ENCODE peak calls at places on chromosomes 12 and 14, in five cellular contexts. D is ovary, Y is suprapubic skin, W is PC-3, X is A549. A is an unnamed sample.

GRCh38 chr14:65599375-65599774 is 186.8 kb downstream of the FUT8 start:
- DNase-seq in D (no peak), Y (no peak), W (peak), X (no peak), A (no peak)

GRCh38 chr14:62897057-62897456 is 148.2 kb downstream of the KCNH5 start:
- DNase-seq in D (no peak), Y (no peak), W (no peak), X (no peak), A (no peak)

GRCh38 chr14:36316131-36316530 is 4.3 kb downstream of the MBIP start:
- DNase-seq in D (no peak), Y (no peak), W (no peak), X (no peak), A (no peak)

GRCh38 chr12:84313326-84313675 is 599.3 kb downstream of the SLC6A15 start:
- DNase-seq in D (no peak), Y (no peak), W (no peak), X (no peak), A (no peak)

GRCh38 chr12:51836012-51836832 is 12.3 kb downstream of the FIGNL2 start:
- DNase-seq in D (no peak), Y (no peak), W (peak), X (no peak), A (no peak)

GRCh38 chr12:89235189-89235993 is 116.9 kb downstream of the DUSP6 start:
- DNase-seq in D (no peak), Y (no peak), W (no peak), X (no peak), A (no peak)

GRCh38 chr12:53870122-53870521 is 68.5 kb upstream of the HOXC13 start:
- DNase-seq in D (no peak), Y (no peak), W (no peak), X (no peak), A (no peak)

GRCh38 chr12:120690978-120691377 is 4.0 kb downstream of the MLEC start:
- DNase-seq in D (no peak), Y (no peak), W (no peak), X (no peak), A (no peak)

GRCh38 chr12:82655751-82656150 is 31.0 kb upstream of the TMTC2 start:
- DNase-seq in D (no peak), Y (no peak), W (no peak), X (no peak), A (no peak)

GRCh38 chr14:100526057-100526456 is 61.2 kb downstream of the BEGAIN start:
- DNase-seq in D (no peak), Y (no peak), W (no peak), X (no peak), A (no peak)

DNA sequence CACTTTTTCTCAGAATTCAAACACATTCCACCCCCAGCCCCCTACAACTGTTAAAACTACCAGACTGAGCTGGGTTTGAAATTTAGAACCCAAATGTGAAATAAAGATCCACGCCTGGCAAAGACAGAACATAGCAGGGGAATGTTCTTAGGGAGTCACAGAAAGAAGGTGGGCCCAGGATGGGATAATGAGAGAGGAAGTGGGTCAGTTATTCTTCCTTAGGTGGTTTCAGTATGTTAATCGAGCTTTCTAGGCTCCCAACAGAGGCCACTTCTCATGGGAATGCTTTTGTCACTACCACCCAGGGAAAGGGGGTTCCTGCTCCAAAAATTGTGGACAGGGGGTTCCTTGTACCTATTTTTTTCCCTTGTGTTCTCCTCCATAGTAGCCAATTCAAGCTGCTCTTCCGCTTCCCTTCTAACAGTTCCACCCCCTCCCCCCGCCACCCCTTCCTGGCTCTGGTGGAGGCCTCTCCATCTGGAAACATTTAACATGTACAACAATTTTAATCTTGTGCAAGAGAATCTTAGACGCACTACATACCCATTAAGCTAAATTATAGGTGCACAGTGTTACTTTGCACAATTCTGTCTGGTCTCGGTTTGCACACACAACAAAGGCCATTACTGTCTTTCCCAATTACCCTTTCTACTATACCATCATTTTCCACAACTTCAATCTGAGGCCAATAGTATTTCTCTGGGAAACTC is 218.1 kb downstream of the MON2 start:
- DNase-seq in D (peak), Y (peak), W (no peak), X (no peak), A (peak)
- H3K27ac ChIP-seq in D (peak), Y (peak), W (no peak), X (no peak), A (peak)

DNA sequence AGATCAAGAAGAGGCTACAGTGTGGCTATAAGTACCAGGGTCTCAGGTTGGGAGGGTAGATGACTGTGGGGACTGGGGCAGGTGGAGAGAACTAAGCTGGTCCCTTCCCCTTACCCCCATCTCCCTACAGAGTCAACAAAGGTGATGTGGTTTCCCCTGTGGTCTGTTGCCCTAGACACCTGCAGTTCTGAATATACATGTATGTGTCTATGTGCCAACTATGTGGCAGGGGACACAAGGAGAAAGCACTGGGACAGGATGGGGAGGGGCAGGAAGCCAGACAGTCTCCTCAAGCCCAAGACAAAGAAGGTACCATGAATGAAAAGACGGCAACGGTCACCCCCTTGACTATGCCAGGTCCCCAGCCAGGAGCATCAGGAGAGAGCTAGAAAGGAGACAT is 4.5 kb upstream of the HDAC7 start:
- DNase-seq in D (no peak), Y (no peak), W (no peak), X (no peak), A (no peak)
- H3K27ac ChIP-seq in D (no peak), Y (peak), W (peak), X (peak), A (peak)

DNA sequence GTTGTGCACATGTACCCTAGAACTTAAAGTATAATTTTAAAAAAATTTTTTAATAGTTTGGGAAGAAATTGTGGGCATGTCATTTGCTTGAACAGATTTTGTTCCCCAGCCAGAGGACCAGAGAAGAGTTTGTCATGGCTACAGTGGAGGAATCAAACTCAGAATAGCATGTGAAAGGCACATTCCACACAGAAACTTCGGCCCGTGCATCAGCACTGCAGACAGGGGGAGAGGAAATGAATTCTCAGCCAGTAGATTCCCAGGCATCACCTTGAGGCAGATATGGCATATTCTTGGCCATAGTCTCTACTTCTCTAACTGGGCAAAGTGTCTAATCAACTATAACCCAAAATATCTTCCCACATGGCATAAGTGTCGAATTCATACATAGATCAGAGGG is 153.3 kb downstream of the PRKCH start:
- DNase-seq in D (no peak), Y (no peak), W (no peak), X (no peak), A (no peak)
- H3K27ac ChIP-seq in D (no peak), Y (no peak), W (peak), X (peak), A (peak)

GRCh38 chr14:75875958-75876357 is 105.8 kb downstream of the TGFB3 start:
- DNase-seq in D (no peak), Y (no peak), W (no peak), X (no peak), A (no peak)
- H3K27ac ChIP-seq in D (no peak), Y (no peak), W (peak), X (no peak), A (peak)

GRCh38 chr12:117067016-117067415 is 32.2 kb downstream of the TESC start:
- DNase-seq in D (no peak), Y (no peak), W (no peak), X (no peak), A (no peak)

GRCh38 chr12:117069126-117069788 is 30.0 kb downstream of the TESC start:
- DNase-seq in D (no peak), Y (no peak), W (no peak), X (no peak), A (no peak)

GRCh38 chr12:117068492-117068891 is 30.7 kb downstream of the TESC start:
- DNase-seq in D (no peak), Y (no peak), W (no peak), X (no peak), A (no peak)

GRCh38 chr12:117069926-117070900 is 29.0 kb downstream of the TESC start:
- DNase-seq in D (no peak), Y (no peak), W (no peak), X (no peak), A (no peak)

DNA sequence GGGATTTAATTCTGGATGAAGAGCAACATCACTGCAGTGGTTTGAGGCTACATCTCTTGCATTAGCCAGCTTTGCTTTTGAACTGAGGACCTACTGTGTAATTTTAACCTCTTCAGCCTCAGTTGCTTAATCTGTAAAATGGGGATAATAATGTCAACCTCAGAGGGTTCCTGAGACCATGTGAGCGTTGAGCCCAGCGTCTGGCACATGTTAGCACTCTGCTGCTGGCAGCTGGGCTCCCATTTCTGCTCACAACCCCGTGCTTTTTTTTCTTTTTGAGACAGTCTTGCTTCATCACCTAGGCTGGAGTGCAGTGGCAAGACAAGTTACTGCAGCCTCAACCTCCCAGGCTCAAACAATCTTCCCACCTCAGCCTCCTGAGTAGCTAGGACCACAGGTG is 31.6 kb downstream of the TESC start:
- DNase-seq in D (no peak), Y (no peak), W (no peak), X (no peak), A (no peak)
- H3K27ac ChIP-seq in D (no peak), Y (no peak), W (no peak), X (no peak), A (peak)

GRCh38 chr12:2110127-2110526 is 57.3 kb downstream of the CACNA1C start:
- DNase-seq in D (no peak), Y (no peak), W (no peak), X (no peak), A (no peak)
- H3K27ac ChIP-seq in D (no peak), Y (no peak), W (no peak), X (no peak), A (peak)

GRCh38 chr12:116897476-116897875 is 13.3 kb upstream of the FBXW8 start:
- DNase-seq in D (no peak), Y (no peak), W (no peak), X (no peak), A (no peak)

GRCh38 chr12:116894913-116895312 is 13.7 kb upstream of the HRK start:
- DNase-seq in D (no peak), Y (no peak), W (no peak), X (no peak), A (no peak)

GRCh38 chr12:116896525-116896924 is 14.2 kb upstream of the FBXW8 start:
- DNase-seq in D (no peak), Y (no peak), W (no peak), X (no peak), A (no peak)

GRCh38 chr12:116901612-116902011 is 9.1 kb upstream of the FBXW8 start:
- DNase-seq in D (no peak), Y (no peak), W (no peak), X (no peak), A (no peak)

GRCh38 chr12:116898675-116899074 is 12.1 kb upstream of the FBXW8 start:
- DNase-seq in D (no peak), Y (no peak), W (no peak), X (no peak), A (no peak)
- H3K27ac ChIP-seq in D (no peak), Y (no peak), W (no peak), X (no peak), A (no peak)

GRCh38 chr14:95531473-95531872 is 3.4 kb upstream of the GLRX5 start:
- DNase-seq in D (no peak), Y (no peak), W (peak), X (no peak), A (no peak)
- H3K27ac ChIP-seq in D (peak), Y (no peak), W (peak), X (no peak), A (peak)

GRCh38 chr12:9870311-9870866 is 1.2 kb upstream of the CLEC2B start:
- DNase-seq in D (no peak), Y (no peak), W (peak), X (no peak), A (peak)
- H3K27ac ChIP-seq in D (peak), Y (peak), W (no peak), X (no peak), A (peak)

A was measured in heart right ventricle.